ENCODE peak calls at places on chromosomes 3 and 15, in eight cellular contexts. Y, J, K, O, E, V, G and R are unnamed samples.
A peak's percentile ranks its signal among the peaks of the same experiment; 100 is the strongest.

GRCh38 chr3:42752441-42752840 is 20.6 kb downstream of the CCDC13 start:
- DNase-seq in Y (no peak), J (no peak), K (no peak), O (no peak), E (no peak), V (no peak), G (no peak), R (no peak)

GRCh38 chr15:95957854-95958253 is 372.6 kb upstream of the NR2F2 start:
- DNase-seq in Y (no peak), J (no peak), K (no peak), O (no peak), E (peak; percentile 8), V (no peak), G (no peak), R (no peak)

GRCh38 chr3:112303811-112304325 is 9.9 kb upstream of the SLC9C1 start:
- DNase-seq in Y (peak; percentile 20), J (no peak), K (no peak), O (peak; percentile 10), E (no peak), V (no peak), G (peak; percentile 19), R (no peak)

GRCh38 chr3:102531686-102532085 is 96.9 kb downstream of the ZPLD1 start:
- DNase-seq in Y (no peak), J (no peak), K (no peak), O (no peak), E (no peak), V (no peak), G (no peak), R (no peak)

GRCh38 chr3:17006143-17006839 is 121.5 kb downstream of the PLCL2 start:
- DNase-seq in Y (no peak), J (no peak), K (no peak), O (no peak), E (no peak), V (no peak), G (peak; percentile 38), R (no peak)

GRCh38 chr15:90435652-90436337 is 47.8 kb downstream of the IQGAP1 start:
- DNase-seq in Y (no peak), J (no peak), K (no peak), O (no peak), E (no peak), V (no peak), G (no peak), R (no peak)

GRCh38 chr15:73979636-73980035 is 12.5 kb downstream of the STOML1 start:
- DNase-seq in Y (no peak), J (no peak), K (no peak), O (no peak), E (no peak), V (no peak), G (no peak), R (no peak)

GRCh38 chr15:61938249-61938648 is 122.0 kb downstream of the VPS13C start:
- DNase-seq in Y (no peak), J (no peak), K (no peak), O (no peak), E (no peak), V (no peak), G (no peak), R (no peak)

GRCh38 chr3:171653701-171654100 is 156.6 kb downstream of the PLD1 start:
- DNase-seq in Y (no peak), J (no peak), K (no peak), O (no peak), E (no peak), V (no peak), G (no peak), R (no peak)

GRCh38 chr15:42591238-42591936 is 16.0 kb downstream of the STARD9 start:
- DNase-seq in Y (no peak), J (no peak), K (no peak), O (no peak), E (no peak), V (no peak), G (peak; percentile 52), R (peak; percentile 55)

GRCh38 chr3:149628957-149629670 is 28.7 kb downstream of the WWTR1 start:
- DNase-seq in Y (no peak), J (no peak), K (no peak), O (no peak), E (no peak), V (no peak), G (peak; percentile 48), R (no peak)

GRCh38 chr3:35817212-35817611 is 177.9 kb downstream of the ARPP21 start:
- DNase-seq in Y (no peak), J (no peak), K (no peak), O (no peak), E (no peak), V (no peak), G (no peak), R (no peak)

GRCh38 chr3:83033123-83033522 is 1271.7 kb upstream of the GBE1 start:
- DNase-seq in Y (no peak), J (no peak), K (no peak), O (no peak), E (no peak), V (no peak), G (no peak), R (no peak)

GRCh38 chr3:56238299-56238698 is 230.0 kb downstream of the ERC2 start:
- DNase-seq in Y (no peak), J (no peak), K (no peak), O (no peak), E (peak; percentile 2), V (no peak), G (no peak), R (no peak)

GRCh38 chr3:156641261-156641975 is 33.0 kb upstream of the TIPARP start:
- DNase-seq in Y (no peak), J (no peak), K (no peak), O (no peak), E (no peak), V (no peak), G (no peak), R (no peak)

GRCh38 chr3:114464548-114464947 is 170.7 kb downstream of the TIGIT start:
- DNase-seq in Y (no peak), J (no peak), K (no peak), O (no peak), E (no peak), V (no peak), G (no peak), R (no peak)

GRCh38 chr3:182683335-182684257 is 109.7 kb upstream of the ATP11B start:
- DNase-seq in Y (peak; percentile 34), J (peak; percentile 15), K (peak; percentile 54), O (peak; percentile 74), E (peak; percentile 73), V (peak; percentile 47), G (peak; percentile 74), R (peak; percentile 93)

GRCh38 chr15:86044981-86045380 is 34.7 kb upstream of the AGBL1 start:
- DNase-seq in Y (no peak), J (no peak), K (peak; percentile 72), O (peak; percentile 4), E (no peak), V (no peak), G (no peak), R (peak; percentile 5)

GRCh38 chr15:77575203-77575934 is 57.3 kb downstream of the LINGO1 start:
- DNase-seq in Y (no peak), J (no peak), K (no peak), O (no peak), E (no peak), V (no peak), G (no peak), R (no peak)

GRCh38 chr3:14788644-14789043 is 30.1 kb upstream of the FGD5 start:
- DNase-seq in Y (no peak), J (no peak), K (no peak), O (no peak), E (no peak), V (no peak), G (no peak), R (no peak)

GRCh38 chr3:71461098-71461497 is 122.4 kb downstream of the FOXP1 start:
- DNase-seq in Y (no peak), J (no peak), K (no peak), O (no peak), E (no peak), V (no peak), G (no peak), R (no peak)

GRCh38 chr3:81443948-81444347 is 317.5 kb downstream of the GBE1 start:
- DNase-seq in Y (no peak), J (no peak), K (no peak), O (no peak), E (no peak), V (no peak), G (peak; percentile 84), R (no peak)

GRCh38 chr3:171068658-171069057 is 42.1 kb upstream of the SLC2A2 start:
- DNase-seq in Y (no peak), J (no peak), K (no peak), O (no peak), E (no peak), V (no peak), G (no peak), R (no peak)

GRCh38 chr3:184636774-184637316 is 75.0 kb downstream of the MAGEF1 start:
- DNase-seq in Y (no peak), J (peak; percentile 42), K (no peak), O (no peak), E (no peak), V (peak; percentile 13), G (peak; percentile 44), R (no peak)

GRCh38 chr3:134630506-134630905 is 20.3 kb downstream of the KY start:
- DNase-seq in Y (no peak), J (no peak), K (no peak), O (no peak), E (no peak), V (no peak), G (peak; percentile 48), R (peak; percentile 26)

GRCh38 chr3:160479376-160479775 is 29.8 kb upstream of the TRIM59 start:
- DNase-seq in Y (no peak), J (no peak), K (no peak), O (no peak), E (no peak), V (no peak), G (no peak), R (no peak)

GRCh38 chr3:116299646-116300081 is 145.6 kb downstream of the LSAMP start:
- DNase-seq in Y (no peak), J (no peak), K (no peak), O (no peak), E (no peak), V (no peak), G (no peak), R (no peak)

GRCh38 chr3:129378949-129379348 is 49.5 kb downstream of the EFCAB12 start:
- DNase-seq in Y (no peak), J (no peak), K (no peak), O (no peak), E (no peak), V (no peak), G (no peak), R (no peak)

GRCh38 chr3:138148503-138148902 is 16.3 kb upstream of the A4GNT start:
- DNase-seq in Y (no peak), J (no peak), K (no peak), O (no peak), E (no peak), V (no peak), G (peak; percentile 8), R (no peak)

GRCh38 chr15:87896926-87897325 is 359.6 kb downstream of the NTRK3 start:
- DNase-seq in Y (no peak), J (no peak), K (no peak), O (no peak), E (no peak), V (no peak), G (no peak), R (no peak)

GRCh38 chr3:106397004-106397403 is 528.2 kb upstream of the CBLB start:
- DNase-seq in Y (no peak), J (no peak), K (no peak), O (no peak), E (no peak), V (no peak), G (no peak), R (no peak)

GRCh38 chr15:97902140-97902780 is 58.2 kb upstream of the ARRDC4 start:
- DNase-seq in Y (no peak), J (no peak), K (no peak), O (no peak), E (no peak), V (no peak), G (peak; percentile 32), R (peak; percentile 15)

GRCh38 chr15:32959077-32959476 is 235.4 kb downstream of the FMN1 start:
- DNase-seq in Y (no peak), J (no peak), K (no peak), O (no peak), E (no peak), V (no peak), G (peak; percentile 48), R (no peak)

GRCh38 chr3:52399131-52399530 is 45.8 kb downstream of the SEMA3G start:
- DNase-seq in Y (no peak), J (no peak), K (no peak), O (no peak), E (no peak), V (no peak), G (no peak), R (no peak)